ENCODE peak calls at places on chromosomes 5 and 9, in nine cellular contexts. I, P, H, L, X, K, D, O and G are unnamed samples.

GRCh38 chr5:134070648-134070978 is 43.9 kb upstream of the TCF7 start:
- DNase-seq in D (peak; percentile 24), H (no peak), X (no peak), I (no peak), L (no peak), P (peak; percentile 61), K (no peak), O (peak; percentile 38), G (peak; percentile 34)

GRCh38 chr5:159908201-159908940 is 7.9 kb upstream of the ADRA1B start:
- DNase-seq in I (no peak), O (peak; percentile 53), X (no peak), P (peak; percentile 91), D (peak; percentile 77), H (no peak), L (no peak), K (no peak), G (no peak)

GRCh38 chr9:2229109-2229733 is 214.1 kb downstream of the SMARCA2 start:
- DNase-seq in H (peak; percentile 16), P (no peak), K (no peak), O (no peak), I (no peak), D (no peak), X (no peak), L (no peak), G (no peak)

GRCh38 chr9:68726489-68726888 is 21.4 kb downstream of the PIP5K1B start:
- DNase-seq in P (no peak), K (no peak), L (no peak), O (no peak), I (no peak), X (no peak), D (no peak), H (no peak), G (no peak)

GRCh38 chr9:124652203-124652992 is 118.7 kb downstream of the NR6A1 start:
- DNase-seq in O (peak; percentile 59), D (peak; percentile 87), L (no peak), K (peak; percentile 50), H (no peak), X (peak; percentile 96), P (peak; percentile 72), I (no peak), G (peak; percentile 88)

GRCh38 chr5:308672-309271 is 12.7 kb upstream of the AHRR start:
- DNase-seq in D (peak; percentile 34), X (no peak), I (no peak), O (peak; percentile 73), L (no peak), P (peak; percentile 58), K (no peak), H (peak; percentile 72), G (peak; percentile 68)

GRCh38 chr9:81772144-81772543 is 82.8 kb upstream of the TLE1 start:
- DNase-seq in L (no peak), X (no peak), I (no peak), K (no peak), D (peak; percentile 43), O (peak; percentile 26), P (no peak), H (no peak), G (no peak)

GRCh38 chr5:60583598-60583997 is 116.4 kb downstream of the DEPDC1B start:
- DNase-seq in K (no peak), P (no peak), O (no peak), I (no peak), H (no peak), L (no peak), X (no peak), D (peak; percentile 8), G (no peak)

GRCh38 chr5:136034492-136034891 is 5.7 kb downstream of the TGFBI start:
- DNase-seq in K (no peak), I (no peak), P (no peak), L (no peak), H (no peak), X (no peak), D (no peak), O (no peak), G (peak; percentile 5)

GRCh38 chr5:64690417-64691151 is at the start of gene SHISAL2B:
- DNase-seq in X (no peak), K (no peak), I (peak; percentile 43), D (peak; percentile 23), O (peak; percentile 37), P (peak; percentile 20), H (peak; percentile 26), L (peak; percentile 50), G (peak; percentile 9)

GRCh38 chr5:147754372-147755122 is 28.0 kb downstream of the JAKMIP2 start:
- DNase-seq in O (no peak), K (no peak), L (no peak), I (no peak), D (no peak), X (no peak), H (no peak), P (no peak), G (no peak)

GRCh38 chr5:170603101-170603500 is 99.3 kb downstream of the KCNIP1 start:
- DNase-seq in K (no peak), H (no peak), D (no peak), X (no peak), I (no peak), O (no peak), P (no peak), L (no peak), G (no peak)

GRCh38 chr5:10601246-10602030 is 37.6 kb downstream of the ANKRD33B start:
- DNase-seq in K (peak; percentile 54), P (peak; percentile 96), I (peak; percentile 67), O (peak; percentile 88), D (peak; percentile 92), X (peak; percentile 62), L (no peak), H (peak; percentile 90), G (peak; percentile 93)

GRCh38 chr9:37184905-37185867 is 64.8 kb downstream of the ZCCHC7 start:
- DNase-seq in P (no peak), H (no peak), K (no peak), O (no peak), I (no peak), X (no peak), L (no peak), D (no peak), G (no peak)

GRCh38 chr9:14351206-14351605 is 37.3 kb upstream of the NFIB start:
- DNase-seq in O (no peak), I (no peak), P (no peak), D (no peak), K (no peak), H (no peak), L (no peak), X (no peak), G (no peak)

GRCh38 chr5:2196989-2197531 is 314.3 kb upstream of the IRX4 start:
- DNase-seq in I (no peak), L (no peak), K (no peak), X (no peak), O (no peak), H (no peak), P (no peak), D (no peak), G (no peak)

GRCh38 chr9:72365525-72366256 is 683 bp upstream of the ZFAND5 start:
- DNase-seq in O (peak; percentile 95), K (peak; percentile 90), L (peak; percentile 59), I (peak; percentile 90), P (peak; percentile 95), D (peak; percentile 90), H (peak; percentile 48), X (peak; percentile 69), G (peak; percentile 95)

GRCh38 chr9:109730228-109730627 is 49.8 kb upstream of the PALM2AKAP2 start:
- DNase-seq in X (no peak), K (no peak), L (no peak), D (no peak), O (peak; percentile 52), I (no peak), H (peak; percentile 7), P (peak; percentile 16), G (no peak)

GRCh38 chr5:83470920-83471404 is 582 bp upstream of the VCAN start:
- DNase-seq in D (peak; percentile 37), X (no peak), P (peak; percentile 22), I (no peak), K (no peak), H (no peak), L (no peak), O (no peak), G (peak; percentile 22)

GRCh38 chr9:111163738-111164399 is 125.6 kb upstream of the LPAR1 start:
- DNase-seq in P (peak; percentile 40), L (no peak), D (no peak), H (no peak), O (peak; percentile 24), K (no peak), X (no peak), I (no peak), G (peak; percentile 82)

GRCh38 chr9:127224178-127224882 is 40.2 kb upstream of the GARNL3 start:
- DNase-seq in X (no peak), I (peak; percentile 91), D (peak; percentile 82), P (peak; percentile 80), H (peak; percentile 78), L (peak; percentile 91), O (peak; percentile 84), K (peak; percentile 97), G (peak; percentile 71)
- TF ChIP-seq CTCF in X (peak; percentile 16), I (peak; percentile 12), D (peak; percentile 34), P (peak; percentile 17), H (no peak), L (peak; percentile 29), O (peak; percentile 36), K (no peak), G (no peak)

DNA sequence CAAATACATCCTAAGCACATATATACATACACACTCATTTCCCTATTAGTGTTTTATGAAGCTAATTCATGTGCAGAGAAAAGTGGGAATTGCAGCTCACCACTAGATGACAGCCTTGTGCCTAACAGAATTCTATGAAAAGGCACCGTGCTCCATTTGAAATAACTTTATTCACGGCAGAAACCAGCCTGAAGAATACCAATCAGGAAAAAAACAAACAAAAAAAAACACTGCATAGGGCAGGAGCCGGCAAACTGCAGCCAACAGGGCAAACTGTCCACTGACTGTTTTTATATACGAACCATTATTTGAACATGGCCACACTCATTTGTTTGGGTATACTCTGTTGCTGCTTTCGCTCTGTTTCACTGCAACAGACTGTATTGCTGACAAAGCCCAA is 33.6 kb downstream of the ERMP1 start:
- DNase-seq in D (peak; percentile 62), K (peak; percentile 27), I (no peak), L (no peak), O (peak; percentile 82), X (peak; percentile 21), H (peak; percentile 12), P (peak; percentile 76), G (peak; percentile 66)
- TF ChIP-seq CTCF in D (peak; percentile 90), K (peak; percentile 81), I (peak; percentile 53), L (no peak), O (peak; percentile 94), X (peak; percentile 89), H (peak; percentile 39), P (peak; percentile 96), G (peak; percentile 87)

GRCh38 chr5:119220576-119221197 is 135.1 kb upstream of the TNFAIP8 start:
- DNase-seq in P (no peak), D (no peak), O (peak; percentile 11), H (no peak), I (no peak), K (no peak), X (no peak), L (no peak), G (no peak)
- TF ChIP-seq CTCF in P (no peak), D (no peak), O (no peak), H (no peak), I (no peak), K (no peak), X (no peak), L (no peak), G (no peak)

DNA sequence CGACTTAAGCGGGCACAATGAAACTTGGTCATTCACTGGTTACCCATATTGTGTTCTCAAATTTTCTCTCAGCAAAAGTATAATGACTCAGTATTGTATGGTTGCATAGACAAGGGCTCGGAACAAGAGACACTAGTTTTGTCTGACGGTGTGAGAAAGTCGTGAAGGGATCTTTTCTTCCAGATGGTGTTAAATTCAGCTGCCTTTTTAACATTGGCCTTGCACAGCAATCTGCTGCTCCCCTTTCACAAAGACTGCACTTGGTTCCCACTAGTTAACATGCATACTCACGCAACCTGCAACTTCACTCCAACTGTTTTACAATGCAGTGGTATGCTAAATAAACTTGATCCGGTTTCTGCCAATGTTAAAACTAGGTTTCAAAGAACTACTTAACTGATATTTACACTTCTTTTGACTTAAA is 219.2 kb downstream of the MEF2C start:
- DNase-seq in K (no peak), X (no peak), D (peak; percentile 74), I (no peak), H (no peak), O (no peak), P (no peak), L (no peak), G (no peak)
- TF ChIP-seq CTCF in K (no peak), X (no peak), D (no peak), I (no peak), H (no peak), O (no peak), P (no peak), L (no peak), G (no peak)